ENCODE peak calls at places on chromosomes 13 and 19, in six cellular contexts. K is heart left ventricle, H is testis, Z is uterus, T is endothelial cell of umbilical vein, E is HCT116. W is an unnamed sample.

GRCh38 chr19:42313840-42314755 is 989 bp downstream of the TMEM145 start:
- DNase-seq in H (no peak), T (no peak), K (no peak), Z (no peak), E (no peak), W (no peak)

GRCh38 chr13:98141938-98142426 is 912 bp upstream of the FARP1 start:
- DNase-seq in H (peak; percentile 37), K (no peak), T (no peak), E (no peak), Z (no peak), W (peak; percentile 87)

GRCh38 chr19:46697142-46697960 is 19.6 kb downstream of the PRKD2 start:
- DNase-seq in K (peak; percentile 91), H (peak; percentile 90), E (peak; percentile 80), Z (peak; percentile 89), T (peak; percentile 76), W (peak; percentile 87)

GRCh38 chr19:55175117-55175867 is 4.8 kb downstream of the SYT5 start:
- DNase-seq in Z (no peak), K (no peak), T (no peak), H (peak; percentile 69), E (no peak), W (no peak)

GRCh38 chr13:105918842-105919741 is 616.4 kb downstream of the EFNB2 start:
- DNase-seq in K (no peak), T (peak; percentile 42), H (no peak), Z (no peak), E (peak; percentile 88), W (no peak)

GRCh38 chr19:49421039-49421877 is 2.0 kb downstream of the PTH2 start:
- DNase-seq in E (no peak), K (peak; percentile 83), T (peak; percentile 50), H (peak; percentile 78), Z (no peak), W (no peak)

GRCh38 chr13:25654332-25654731 is 282.6 kb downstream of the ATP8A2 start:
- DNase-seq in E (no peak), T (no peak), Z (no peak), K (no peak), H (no peak), W (no peak)

GRCh38 chr13:26867451-26868067 is 107.0 kb upstream of the GPR12 start:
- DNase-seq in Z (no peak), H (peak; percentile 49), K (no peak), T (peak; percentile 38), E (no peak), W (no peak)

GRCh38 chr13:112859128-112859816 is 109.7 kb upstream of the MCF2L start:
- DNase-seq in E (no peak), K (no peak), H (no peak), Z (no peak), T (no peak), W (no peak)

GRCh38 chr13:49664606-49665005 is 26.7 kb downstream of the EBPL start:
- DNase-seq in K (no peak), Z (no peak), H (no peak), T (no peak), E (no peak), W (no peak)

GRCh38 chr13:83215627-83216026 is 666.6 kb downstream of the SLITRK1 start:
- DNase-seq in E (no peak), H (no peak), Z (no peak), K (no peak), T (no peak), W (no peak)

GRCh38 chr19:55590109-55590508 is 9.2 kb downstream of the FIZ1 start:
- DNase-seq in Z (no peak), H (no peak), E (no peak), K (no peak), T (no peak), W (no peak)

GRCh38 chr19:41386442-41386841 is 10.1 kb downstream of the TMEM91 start:
- DNase-seq in Z (peak; percentile 44), H (peak; percentile 40), T (no peak), E (no peak), K (no peak), W (no peak)

GRCh38 chr13:105579821-105580707 is 955.4 kb downstream of the EFNB2 start:
- DNase-seq in E (no peak), Z (no peak), H (no peak), K (no peak), T (no peak), W (no peak)

GRCh38 chr19:1478934-1479707 is at the start of gene C19orf25:
- DNase-seq in Z (peak; percentile 92), H (peak; percentile 97), E (peak; percentile 86), T (peak; percentile 91), K (peak; percentile 98), W (peak; percentile 99)

GRCh38 chr13:112558696-112559418 is 29.1 kb downstream of the TUBGCP3 start:
- DNase-seq in H (no peak), E (no peak), T (peak; percentile 95), Z (no peak), K (no peak), W (no peak)

GRCh38 chr19:46221981-46222610 is 7.4 kb upstream of the IGFL1 start:
- DNase-seq in E (no peak), K (no peak), T (no peak), H (peak; percentile 62), Z (peak; percentile 63), W (peak; percentile 82)

GRCh38 chr13:70128098-70128497 is 19.8 kb upstream of the KLHL1 start:
- DNase-seq in Z (no peak), T (no peak), E (no peak), H (no peak), K (no peak), W (no peak)

GRCh38 chr19:48353682-48354081 is 10.1 kb downstream of the TMEM143 start:
- DNase-seq in Z (no peak), K (no peak), H (no peak), E (no peak), T (no peak), W (no peak)

GRCh38 chr19:2050349-2050990 is 574 bp downstream of the MKNK2 start:
- DNase-seq in Z (no peak), E (no peak), H (no peak), T (no peak), K (peak; percentile 73), W (no peak)

GRCh38 chr19:51531349-51532315 is at the start of gene SIGLEC6:
- DNase-seq in E (no peak), H (peak; percentile 44), Z (no peak), K (peak; percentile 72), T (no peak), W (no peak)

GRCh38 chr19:35513231-35513974 is at the start of gene DMKN:
- DNase-seq in T (no peak), H (no peak), E (peak; percentile 15), Z (no peak), K (no peak), W (no peak)

GRCh38 chr19:21586341-21587116 is 81.1 kb downstream of the ZNF429 start:
- DNase-seq in Z (no peak), K (peak; percentile 77), T (no peak), E (no peak), H (no peak), W (no peak)

GRCh38 chr13:72431981-72432617 is 295.3 kb downstream of the MZT1 start:
- DNase-seq in K (no peak), E (no peak), H (no peak), Z (no peak), T (no peak), W (no peak)

GRCh38 chr13:34338102-34338501 is 520.2 kb downstream of the RFC3 start:
- DNase-seq in E (no peak), Z (no peak), T (no peak), K (no peak), H (no peak), W (no peak)

GRCh38 chr13:83987394-83987793 is 105.1 kb upstream of the SLITRK1 start:
- DNase-seq in H (no peak), K (no peak), E (no peak), T (no peak), Z (no peak), W (no peak)

GRCh38 chr13:51488212-51488611 is 35.4 kb upstream of the INTS6 start:
- DNase-seq in T (no peak), H (no peak), Z (no peak), E (no peak), K (no peak), W (no peak)

GRCh38 chr19:3721131-3721899 is 13.1 kb downstream of the TJP3 start:
- DNase-seq in Z (peak; percentile 56), E (peak; percentile 95), K (peak; percentile 89), H (peak; percentile 88), T (peak; percentile 61), W (peak; percentile 95)
- H3K4me3 ChIP-seq in Z (no peak overlapping the region), E (peak overlapping the region; percentile 63), K (no peak overlapping the region), H (peak overlapping the region; percentile 35), T (no peak overlapping the region), W (no peak overlapping the region)

DNA sequence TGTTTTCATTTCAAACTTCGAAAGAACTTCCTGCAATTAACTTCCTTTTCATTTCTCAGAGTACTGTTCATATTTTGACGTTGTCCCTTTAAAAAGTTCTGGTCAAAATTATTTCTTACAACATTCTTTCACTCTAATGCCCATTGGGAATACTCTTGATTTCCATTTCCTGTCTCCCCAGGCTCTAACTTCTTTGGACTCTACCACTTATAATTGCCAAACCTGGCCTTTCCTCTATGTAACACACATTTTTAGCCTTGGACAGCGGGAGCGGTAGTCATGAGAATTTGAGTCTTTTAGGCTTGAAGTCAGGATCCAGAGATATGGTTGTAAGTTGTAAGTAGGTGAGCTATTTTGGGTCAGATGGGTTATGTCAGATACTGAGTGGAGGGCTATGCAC is 163.5 kb upstream of the SPRY2 start:
- DNase-seq in E (no peak), H (no peak), Z (no peak), K (no peak), T (no peak), W (no peak)
- TF ChIP-seq CTCF in E (no peak), H (no peak), Z (no peak), K (no peak), T (no peak), W (no peak)

DNA sequence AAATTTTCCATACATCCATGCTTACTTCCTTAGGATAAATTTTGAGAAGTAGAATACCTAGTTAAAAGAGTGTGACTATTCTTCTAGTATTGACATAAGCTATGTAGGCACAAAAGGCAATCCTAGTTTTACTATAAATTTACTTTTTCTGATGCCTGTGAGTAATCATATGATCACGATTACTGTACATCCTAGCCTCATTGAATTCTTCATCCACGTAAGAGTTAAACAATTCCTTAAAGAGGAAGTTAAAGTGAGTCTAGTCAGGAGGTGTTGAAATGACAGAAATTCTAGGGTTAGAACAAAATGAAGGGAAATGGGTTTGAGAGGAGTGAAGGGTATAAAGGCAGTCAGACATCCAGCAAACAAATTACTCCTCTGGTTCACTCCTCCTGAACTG is at the start of gene ACOD1:
- DNase-seq in K (no peak), H (no peak), T (no peak), Z (no peak), E (no peak), W (no peak)
- TF ChIP-seq POLR2A in K (no peak), H (no peak), T (no peak), Z (no peak), E (no peak), W (no peak)

GRCh38 chr19:10106100-10106936 is at the start of gene PPAN:
- DNase-seq in E (peak; percentile 94), K (peak; percentile 98), T (peak; percentile 98), H (peak; percentile 100), Z (peak; percentile 99), W (peak; percentile 99)

GRCh38 chr19:10102787-10103236 is 334 bp upstream of the ANGPTL6 start:
- DNase-seq in E (no peak), H (no peak), K (peak; percentile 14), T (no peak), Z (no peak), W (no peak)

GRCh38 chr19:10105241-10106099 is 692 bp upstream of the PPAN start:
- DNase-seq in K (no peak), E (no peak), T (no peak), H (no peak), Z (no peak), W (no peak)

GRCh38 chr19:10104665-10105221 is 1.4 kb upstream of the PPAN start:
- DNase-seq in T (no peak), K (no peak), Z (no peak), H (no peak), E (no peak), W (no peak)

GRCh38 chr19:10104130-10104513 is 1.6 kb upstream of the ANGPTL6 start:
- DNase-seq in E (no peak), Z (no peak), H (no peak), K (no peak), T (no peak), W (no peak)
- H3K4me3 ChIP-seq in E (no peak overlapping the region), Z (no peak overlapping the region), H (no peak overlapping the region), K (no peak overlapping the region), T (no peak overlapping the region), W (no peak overlapping the region)

W was measured in lower leg skin.